ENCODE peak calls at places on chromosomes 4 and X, in four cellular contexts. One of them, this sample, is unnamed. For H3K9me3, the result is how much of the 10 kb centered on the place peaks cover.

GRCh38 chrX:137051978-137052640 is 18.3 kb upstream of the GPR101 start:
- DNase-seq in testis: peak
- DNase-seq in GM12878: peak
- DNase-seq in GM23248: peak
- DNase-seq in this sample: peak

GRCh38 chrX:109535578-109535977 is 1.1 kb upstream of the NXT2 start:
- DNase-seq in testis: peak
- DNase-seq in GM12878: no peak
- DNase-seq in GM23248: no peak
- DNase-seq in this sample: no peak

GRCh38 chrX:40504801-40505605 is 75.8 kb upstream of the ATP6AP2 start:
- DNase-seq in testis: no peak
- DNase-seq in GM12878: peak
- DNase-seq in GM23248: peak
- DNase-seq in this sample: no peak

GRCh38 chr4:64882311-64883086 is 473.2 kb upstream of the TECRL start:
- DNase-seq in testis: no peak
- DNase-seq in GM12878: no peak
- DNase-seq in GM23248: no peak
- DNase-seq in this sample: peak

GRCh38 chrX:103437147-103437873 is 61.0 kb downstream of the BEX3 start:
- DNase-seq in testis: no peak
- DNase-seq in GM12878: no peak
- DNase-seq in GM23248: no peak
- DNase-seq in this sample: no peak

GRCh38 chr4:46389301-46389761 is 597 bp downstream of the GABRA2 start:
- DNase-seq in testis: peak
- DNase-seq in GM12878: no peak
- DNase-seq in GM23248: peak
- DNase-seq in this sample: no peak

GRCh38 chr4:137981277-137981676 is 260.9 kb downstream of the SLC7A11 start:
- DNase-seq in testis: no peak
- DNase-seq in GM12878: no peak
- DNase-seq in GM23248: peak
- DNase-seq in this sample: no peak

GRCh38 chrX:104668550-104668949 is 102.6 kb downstream of the IL1RAPL2 start:
- DNase-seq in testis: peak
- DNase-seq in GM12878: no peak
- DNase-seq in GM23248: peak
- DNase-seq in this sample: no peak

GRCh38 chr4:17347445-17347844 is 164.4 kb downstream of the QDPR start:
- DNase-seq in testis: no peak
- DNase-seq in GM12878: no peak
- DNase-seq in GM23248: peak
- DNase-seq in this sample: peak

GRCh38 chr4:72468904-72469502 is 100.0 kb downstream of the ADAMTS3 start:
- DNase-seq in testis: no peak
- DNase-seq in GM12878: no peak
- DNase-seq in GM23248: peak
- DNase-seq in this sample: no peak

GRCh38 chr4:128877934-128878333 is 68.4 kb downstream of the JADE1 start:
- DNase-seq in testis: no peak
- DNase-seq in GM12878: no peak
- DNase-seq in GM23248: no peak
- DNase-seq in this sample: no peak

GRCh38 chr4:45438047-45438446 is 685.8 kb downstream of the GABRG1 start:
- DNase-seq in testis: no peak
- DNase-seq in GM12878: no peak
- DNase-seq in GM23248: peak
- DNase-seq in this sample: no peak

GRCh38 chr4:48470570-48470969 is 12.6 kb upstream of the SLC10A4 start:
- DNase-seq in testis: no peak
- DNase-seq in GM12878: no peak
- DNase-seq in GM23248: peak
- DNase-seq in this sample: peak

GRCh38 chr4:3444351-3445110 is 2.8 kb downstream of the HGFAC start:
- DNase-seq in testis: no peak
- DNase-seq in GM12878: no peak
- DNase-seq in GM23248: no peak
- DNase-seq in this sample: no peak

GRCh38 chr4:3443750-3444309 is 2.1 kb downstream of the HGFAC start:
- DNase-seq in testis: no peak
- DNase-seq in GM12878: no peak
- DNase-seq in GM23248: no peak
- DNase-seq in this sample: no peak

GRCh38 chr4:3442460-3442958 is 741 bp downstream of the HGFAC start:
- DNase-seq in testis: no peak
- DNase-seq in GM12878: no peak
- DNase-seq in GM23248: no peak
- DNase-seq in this sample: no peak

GRCh38 chr4:3441501-3442459 is at the start of gene HGFAC:
- DNase-seq in testis: no peak
- DNase-seq in GM12878: no peak
- DNase-seq in GM23248: peak
- DNase-seq in this sample: no peak

GRCh38 chr4:3442959-3443749 is 1.4 kb downstream of the HGFAC start:
- DNase-seq in testis: peak
- DNase-seq in GM12878: no peak
- DNase-seq in GM23248: peak
- DNase-seq in this sample: peak
- H3K9me3 ChIP-seq in testis: under half
- H3K9me3 ChIP-seq in GM12878: under half
- H3K9me3 ChIP-seq in GM23248: under half
- H3K9me3 ChIP-seq in this sample: under half

GRCh38 chr4:1249731-1250526 is 999 bp upstream of the CTBP1 start:
- DNase-seq in testis: no peak
- DNase-seq in GM12878: no peak
- DNase-seq in GM23248: peak
- DNase-seq in this sample: no peak

GRCh38 chr4:1250921-1251772 is 2.2 kb upstream of the CTBP1 start:
- DNase-seq in testis: no peak
- DNase-seq in GM12878: no peak
- DNase-seq in GM23248: no peak
- DNase-seq in this sample: no peak

GRCh38 chr4:1250527-1250812 is 1.5 kb upstream of the CTBP1 start:
- DNase-seq in testis: no peak
- DNase-seq in GM12878: no peak
- DNase-seq in GM23248: no peak
- DNase-seq in this sample: no peak

GRCh38 chr4:1252928-1253492 is 4.1 kb upstream of the CTBP1 start:
- DNase-seq in testis: no peak
- DNase-seq in GM12878: no peak
- DNase-seq in GM23248: no peak
- DNase-seq in this sample: no peak

GRCh38 chr4:1251773-1252066 is 2.8 kb upstream of the CTBP1 start:
- DNase-seq in testis: no peak
- DNase-seq in GM12878: no peak
- DNase-seq in GM23248: no peak
- DNase-seq in this sample: no peak
- H3K9me3 ChIP-seq in testis: under half
- H3K9me3 ChIP-seq in GM12878: under half
- H3K9me3 ChIP-seq in GM23248: under half
- H3K9me3 ChIP-seq in this sample: under half

DNA sequence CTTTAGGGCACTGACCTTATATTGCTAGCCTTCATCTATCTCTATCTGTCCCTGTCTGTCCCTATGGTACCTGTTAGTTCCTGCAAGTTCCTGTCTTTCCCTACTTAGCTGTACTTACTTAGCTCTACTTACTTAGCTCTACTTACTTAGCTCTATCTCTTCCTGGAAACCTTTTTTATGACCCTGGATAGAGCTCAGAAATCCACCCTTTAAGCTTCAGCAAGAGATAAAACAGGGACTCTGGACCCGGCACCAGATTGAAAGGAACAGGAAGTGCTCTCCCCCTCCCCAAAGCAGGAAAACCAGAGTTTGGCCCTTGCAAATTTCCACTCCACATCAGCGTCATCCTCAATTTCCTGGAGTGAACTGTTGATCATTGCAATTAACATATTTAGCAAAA is 12.3 kb upstream of the IL9R start:
- DNase-seq in testis: no peak
- DNase-seq in GM12878: no peak
- DNase-seq in GM23248: no peak
- DNase-seq in this sample: no peak
- H3K9me3 ChIP-seq in testis: under half
- H3K9me3 ChIP-seq in GM12878: under half
- H3K9me3 ChIP-seq in GM23248: under half
- H3K9me3 ChIP-seq in this sample: under half

GRCh38 chr4:53599632-53600031 is 8.3 kb upstream of the LNX1 start:
- DNase-seq in testis: no peak
- DNase-seq in GM12878: no peak
- DNase-seq in GM23248: no peak
- DNase-seq in this sample: no peak
- H3K9me3 ChIP-seq in testis: under half
- H3K9me3 ChIP-seq in GM12878: under half
- H3K9me3 ChIP-seq in GM23248: under half
- H3K9me3 ChIP-seq in this sample: under half

DNA sequence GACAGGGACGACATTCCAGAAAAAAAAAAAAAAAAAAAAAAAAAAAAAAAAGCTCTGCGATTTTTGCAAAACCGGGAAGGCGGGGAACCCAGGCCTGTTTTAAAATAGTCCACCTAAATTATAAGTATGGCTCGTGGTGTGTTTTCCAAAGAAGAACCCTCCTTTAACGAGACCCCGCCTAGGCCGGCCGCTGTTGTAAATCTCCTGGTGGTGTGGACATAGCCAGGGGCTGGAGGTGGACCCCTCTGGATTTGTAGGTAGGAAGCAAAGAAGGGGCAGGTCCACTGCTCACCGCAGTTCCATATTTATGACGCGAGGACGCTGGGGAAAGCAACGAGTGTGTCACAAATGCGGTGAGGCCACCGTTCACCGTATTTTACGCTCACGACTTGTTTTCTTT is 94.0 kb upstream of the SHOX start:
- DNase-seq in testis: no peak
- DNase-seq in GM12878: no peak
- DNase-seq in GM23248: no peak
- DNase-seq in this sample: no peak
- H3K9me3 ChIP-seq in testis: under half
- H3K9me3 ChIP-seq in GM12878: under half
- H3K9me3 ChIP-seq in GM23248: under half
- H3K9me3 ChIP-seq in this sample: under half

GRCh38 chrX:148049441-148049840 is 68.3 kb downstream of the FMR1NB start:
- DNase-seq in testis: no peak
- DNase-seq in GM12878: no peak
- DNase-seq in GM23248: peak
- DNase-seq in this sample: no peak
- H3K9me3 ChIP-seq in testis: under half
- H3K9me3 ChIP-seq in GM12878: under half
- H3K9me3 ChIP-seq in GM23248: under half
- H3K9me3 ChIP-seq in this sample: under half

GRCh38 chrX:19630776-19631707 is 115.7 kb upstream of the MAP3K15 start:
- DNase-seq in testis: no peak
- DNase-seq in GM12878: no peak
- DNase-seq in GM23248: no peak
- DNase-seq in this sample: no peak
- H3K9me3 ChIP-seq in testis: under half
- H3K9me3 ChIP-seq in GM12878: under half
- H3K9me3 ChIP-seq in GM23248: under half
- H3K9me3 ChIP-seq in this sample: under half

GRCh38 chr4:256492-256891 is 48.8 kb downstream of the ZNF732 start:
- DNase-seq in testis: no peak
- DNase-seq in GM12878: no peak
- DNase-seq in GM23248: no peak
- DNase-seq in this sample: no peak

GRCh38 chr4:252065-252601 is 53.1 kb downstream of the ZNF732 start:
- DNase-seq in testis: no peak
- DNase-seq in GM12878: no peak
- DNase-seq in GM23248: no peak
- DNase-seq in this sample: no peak

GRCh38 chr4:253936-254756 is 51.1 kb downstream of the ZNF732 start:
- DNase-seq in testis: no peak
- DNase-seq in GM12878: no peak
- DNase-seq in GM23248: no peak
- DNase-seq in this sample: no peak
- H3K9me3 ChIP-seq in testis: under half
- H3K9me3 ChIP-seq in GM12878: under half
- H3K9me3 ChIP-seq in GM23248: under half
- H3K9me3 ChIP-seq in this sample: under half

This sample was measured in BE2C.